ENCODE peak calls at places on chromosome 14, in five cellular contexts. G, I, V, D and Y are unnamed samples.
A peak's percentile ranks its signal among the peaks of the same experiment; 100 is the strongest.

GRCh38 chr14:28596336-28596735 is 170.3 kb upstream of the FOXG1 start:
- DNase-seq in V (no peak), I (peak; percentile 71), D (no peak), G (no peak), Y (peak; percentile 10)

GRCh38 chr14:90891326-90891725 is 75.1 kb upstream of the TTC7B start:
- DNase-seq in G (no peak), D (no peak), V (no peak), I (no peak), Y (no peak)

GRCh38 chr14:35287481-35288013 is 4.6 kb upstream of the PSMA6 start:
- DNase-seq in G (peak; percentile 79), V (no peak), I (no peak), D (peak; percentile 66), Y (no peak)

GRCh38 chr14:105989746-105990302 is 463.4 kb downstream of the TMEM121 start:
- DNase-seq in V (no peak), I (no peak), D (peak; percentile 68), G (no peak), Y (no peak)

GRCh38 chr14:95379634-95380033 is 59.9 kb upstream of the CLMN start:
- DNase-seq in V (no peak), I (no peak), G (no peak), D (no peak), Y (no peak)

GRCh38 chr14:94622653-94623421 is 10.6 kb downstream of the SERPINA3 start:
- DNase-seq in V (no peak), G (no peak), I (peak; percentile 19), D (no peak), Y (no peak)

GRCh38 chr14:61511558-61511924 is 183.8 kb upstream of the HIF1A start:
- DNase-seq in G (peak; percentile 42), I (no peak), V (no peak), D (peak; percentile 75), Y (no peak)

GRCh38 chr14:42671636-42672035 is 1065.0 kb downstream of the LRFN5 start:
- DNase-seq in I (no peak), G (no peak), V (no peak), D (no peak), Y (no peak)

GRCh38 chr14:103488071-103488470 is 34.6 kb downstream of the CKB start:
- DNase-seq in V (no peak), D (no peak), G (no peak), I (no peak), Y (no peak)

GRCh38 chr14:105452963-105453362 is 21.7 kb upstream of the CRIP2 start:
- DNase-seq in V (no peak), I (no peak), G (no peak), D (no peak), Y (no peak)

GRCh38 chr14:57847096-57847495 is 18.8 kb downstream of the SLC35F4 start:
- DNase-seq in I (peak; percentile 55), V (no peak), D (no peak), G (no peak), Y (peak; percentile 13)

GRCh38 chr14:105185973-105186372 is 4.9 kb upstream of the NUDT14 start:
- DNase-seq in D (no peak), I (no peak), G (no peak), V (no peak), Y (no peak)

GRCh38 chr14:41642402-41643195 is 35.9 kb downstream of the LRFN5 start:
- DNase-seq in D (no peak), V (no peak), I (no peak), G (no peak), Y (no peak)

GRCh38 chr14:74793506-74794155 is 30.5 kb downstream of the YLPM1 start:
- DNase-seq in G (no peak), V (no peak), I (peak; percentile 27), D (peak; percentile 4), Y (no peak)

GRCh38 chr14:103849151-103850013 is 2.0 kb upstream of the PPP1R13B start:
- DNase-seq in I (no peak), D (no peak), V (no peak), G (no peak), Y (no peak)

GRCh38 chr14:104360522-104360921 is 219.0 kb upstream of the C14orf180 start:
- DNase-seq in I (no peak), G (no peak), V (no peak), D (no peak), Y (no peak)

GRCh38 chr14:65310568-65310967 is 102.0 kb upstream of the FUT8 start:
- DNase-seq in G (no peak), D (no peak), V (no peak), I (no peak), Y (no peak)

GRCh38 chr14:106843951-106844483 is 1317.6 kb downstream of the TMEM121 start:
- DNase-seq in I (no peak), D (peak; percentile 33), V (no peak), G (peak; percentile 4), Y (peak; percentile 60)

GRCh38 chr14:92936085-92936484 is 13.1 kb downstream of the CHGA start:
- DNase-seq in V (no peak), D (no peak), I (no peak), G (no peak), Y (no peak)

GRCh38 chr14:61455351-61455750 is 134.0 kb downstream of the PRKCH start:
- DNase-seq in G (peak; percentile 56), V (no peak), D (no peak), I (no peak), Y (no peak)

GRCh38 chr14:71130491-71131179 is 223.4 kb downstream of the PCNX1 start:
- DNase-seq in I (no peak), V (no peak), D (peak; percentile 49), G (peak; percentile 10), Y (peak; percentile 95)

GRCh38 chr14:24607635-24608492 is 1.6 kb downstream of the GZMH start:
- DNase-seq in I (no peak), V (no peak), G (no peak), D (no peak), Y (no peak)

GRCh38 chr14:102232348-102232625 is 72.7 kb downstream of the MOK start:
- DNase-seq in I (no peak), D (no peak), G (no peak), V (no peak), Y (no peak)

GRCh38 chr14:47674148-47674545 is 1.3 kb downstream of the MDGA2 start:
- DNase-seq in G (no peak), I (no peak), V (no peak), D (no peak), Y (no peak)

GRCh38 chr14:100476012-100476822 is 111.0 kb downstream of the BEGAIN start:
- DNase-seq in D (no peak), I (peak; percentile 80), V (no peak), G (no peak), Y (peak; percentile 86)

GRCh38 chr14:36986407-36986806 is 186.0 kb downstream of the SLC25A21 start:
- DNase-seq in G (no peak), D (no peak), V (no peak), I (no peak), Y (no peak)

GRCh38 chr14:104973215-104974145 is 4.7 kb downstream of the AHNAK2 start:
- DNase-seq in I (peak; percentile 96), D (no peak), G (peak; percentile 38), V (no peak), Y (peak; percentile 90)

GRCh38 chr14:32508281-32508680 is 179.2 kb downstream of the AKAP6 start:
- DNase-seq in V (no peak), G (no peak), D (no peak), I (peak; percentile 45), Y (peak; percentile 33)

GRCh38 chr14:24377660-24378059 is 9.7 kb downstream of the NFATC4 start:
- DNase-seq in G (no peak), I (no peak), V (no peak), D (no peak), Y (no peak)

GRCh38 chr14:76019676-76020075 is 34.1 kb downstream of the IFT43 start:
- DNase-seq in V (no peak), I (no peak), D (no peak), G (no peak), Y (no peak)

GRCh38 chr14:56686416-56686815 is 106.8 kb downstream of the TMEM260 start:
- DNase-seq in G (no peak), I (no peak), V (no peak), D (no peak), Y (no peak)

GRCh38 chr14:68442828-68443460 is 349.9 kb downstream of the ZFP36L1 start:
- DNase-seq in G (no peak), D (no peak), I (peak; percentile 72), V (no peak), Y (peak; percentile 71)

GRCh38 chr14:54582334-54582733 is 15.4 kb downstream of the SAMD4A start:
- DNase-seq in V (no peak), G (no peak), I (no peak), D (no peak), Y (no peak)